ENCODE peak calls at places on chromosomes 13 and 19, in eight cellular contexts. D, H, X, N, S, J, W and L are unnamed samples.
A peak's percentile ranks its signal among the peaks of the same experiment; 100 is the strongest.

GRCh38 chr19:27736225-27736624 is 1476.7 kb downstream of the UQCRFS1 start:
- DNase-seq in D (no peak), W (no peak), J (no peak), X (no peak), H (no peak), N (no peak), S (no peak), L (no peak)

GRCh38 chr19:4539697-4540581 is at the start of gene LRG1:
- DNase-seq in N (no peak), J (no peak), D (no peak), W (no peak), X (no peak), H (peak; percentile 88), S (no peak), L (no peak)

GRCh38 chr19:47296036-47296435 is 13.6 kb upstream of the C5AR1 start:
- DNase-seq in W (peak; percentile 86), N (peak; percentile 78), S (peak; percentile 60), J (peak; percentile 62), H (no peak), X (peak; percentile 64), D (peak; percentile 56), L (peak; percentile 70)

GRCh38 chr19:44684892-44685847 is 13.8 kb upstream of the CEACAM16 start:
- DNase-seq in D (no peak), W (peak; percentile 69), J (no peak), N (no peak), H (no peak), X (no peak), S (no peak), L (no peak)

GRCh38 chr19:13091400-13092161 is 11.1 kb downstream of the LYL1 start:
- DNase-seq in X (no peak), W (peak; percentile 94), J (no peak), H (no peak), N (peak; percentile 89), S (no peak), D (no peak), L (no peak)

GRCh38 chr13:110583178-110583865 is 21.8 kb upstream of the RAB20 start:
- DNase-seq in W (no peak), J (no peak), X (no peak), H (no peak), N (no peak), D (no peak), S (no peak), L (no peak)

GRCh38 chr19:16457195-16457953 is 14.4 kb downstream of the EPS15L1 start:
- DNase-seq in X (no peak), S (no peak), N (no peak), W (peak; percentile 73), H (no peak), D (no peak), J (no peak), L (no peak)

GRCh38 chr13:112804374-112804773 is 114.5 kb downstream of the ATP11A start:
- DNase-seq in X (no peak), S (no peak), N (no peak), H (no peak), D (no peak), W (no peak), J (no peak), L (peak; percentile 26)

GRCh38 chr19:48683349-48683748 is 10.5 kb upstream of the NTN5 start:
- DNase-seq in H (no peak), W (no peak), S (no peak), N (peak; percentile 82), X (no peak), J (no peak), D (no peak), L (no peak)

GRCh38 chr13:99237981-99238662 is 20.1 kb downstream of the GPR18 start:
- DNase-seq in S (no peak), N (peak; percentile 29), X (peak; percentile 24), W (no peak), H (no peak), D (no peak), J (no peak), L (no peak)

GRCh38 chr19:28026636-28027035 is 1186.3 kb downstream of the UQCRFS1 start:
- DNase-seq in S (no peak), H (no peak), X (no peak), W (no peak), D (no peak), N (no peak), J (no peak), L (no peak)

GRCh38 chr13:20475927-20476691 is 49.5 kb downstream of the CRYL1 start:
- DNase-seq in S (peak; percentile 12), N (no peak), W (no peak), J (peak; percentile 38), X (peak; percentile 57), H (peak; percentile 72), D (no peak), L (no peak)